ENCODE peak calls at places on chromosome 9, in five cellular contexts. I is cardiac fibroblast; P is activated CD4-positive, alpha-beta T cell treated with anti-CD3 and anti-CD28 coated beads, Interleukin-2, amount 50 U/mL, for 48 hours; C is A549; U is stimulated activated CD4-positive, alpha-beta T cell treated with anti-CD3 and anti-CD28 coated beads, Interleukin-12 subunit alpha, Interleukin-12 subunit beta, amount 100 ng/mL, for 4 hours. E is an unnamed sample.

GRCh38 chr9:120893585-120893857 is 16.5 kb upstream of the PHF19 start:
- DNase-seq in I (no peak), P (no peak), C (no peak), U (no peak), E (no peak)

GRCh38 chr9:130944510-130945058 is 5.5 kb upstream of the FIBCD1 start:
- DNase-seq in I (no peak), P (no peak), C (no peak), U (no peak), E (no peak)

GRCh38 chr9:115883467-115884329 is 269.9 kb upstream of the PAPPA start:
- DNase-seq in I (peak; percentile 80), P (no peak), C (peak; percentile 88), U (no peak), E (peak; percentile 39)

GRCh38 chr9:128304151-128304970 is 17.9 kb downstream of the TRUB2 start:
- DNase-seq in I (peak; percentile 20), P (no peak), C (no peak), U (no peak), E (no peak)

GRCh38 chr9:128059365-128059983 is 7.6 kb downstream of the NAIF1 start:
- DNase-seq in I (no peak), P (no peak), C (no peak), U (no peak), E (no peak)

GRCh38 chr9:14316574-14317304 is 2.8 kb upstream of the NFIB start:
- DNase-seq in I (peak; percentile 28), P (no peak), C (no peak), U (no peak), E (peak; percentile 53)

GRCh38 chr9:91071185-91071990 is 269.8 kb downstream of the SYK start:
- DNase-seq in I (peak; percentile 91), P (peak; percentile 83), C (peak; percentile 36), U (peak; percentile 43), E (peak; percentile 51)

GRCh38 chr9:98362624-98363023 is 107.2 kb upstream of the TBC1D2 start:
- DNase-seq in I (no peak), P (no peak), C (no peak), U (no peak), E (no peak)

GRCh38 chr9:72140582-72140981 is 8.7 kb upstream of the GDA start:
- DNase-seq in I (no peak), P (no peak), C (peak; percentile 20), U (no peak), E (no peak)

GRCh38 chr9:6545017-6545691 is 100.4 kb downstream of the GLDC start:
- DNase-seq in I (peak; percentile 57), P (no peak), C (peak; percentile 57), U (no peak), E (no peak)

GRCh38 chr9:124652203-124652992 is 118.7 kb downstream of the NR6A1 start:
- DNase-seq in I (peak; percentile 87), P (no peak), C (peak; percentile 75), U (no peak), E (no peak)

GRCh38 chr9:6968271-6968670 is 210.5 kb downstream of the KDM4C start:
- DNase-seq in I (peak; percentile 39), P (no peak), C (no peak), U (no peak), E (no peak)

GRCh38 chr9:128260340-128260739 is 15.5 kb downstream of the GOLGA2 start:
- DNase-seq in I (no peak), P (no peak), C (no peak), U (no peak), E (no peak)

GRCh38 chr9:86096382-86096781 is 3.0 kb downstream of the GOLM1 start:
- DNase-seq in I (peak; percentile 61), P (no peak), C (no peak), U (no peak), E (no peak)

GRCh38 chr9:96686638-96687335 is 31.7 kb upstream of the PRXL2C start:
- DNase-seq in I (peak; percentile 69), P (peak; percentile 80), C (peak; percentile 75), U (peak; percentile 61), E (peak; percentile 90)

GRCh38 chr9:95645992-95646391 is 129.2 kb upstream of the PTCH1 start:
- DNase-seq in I (peak; percentile 22), P (no peak), C (no peak), U (no peak), E (no peak)

GRCh38 chr9:129944501-129945116 is 98.4 kb downstream of the FNBP1 start:
- DNase-seq in I (no peak), P (peak; percentile 57), C (no peak), U (no peak), E (no peak)

GRCh38 chr9:100030548-100030947 is 68.3 kb downstream of the ERP44 start:
- DNase-seq in I (no peak), P (no peak), C (no peak), U (no peak), E (no peak)

GRCh38 chr9:2992427-2992826 is 148.5 kb upstream of the PUM3 start:
- DNase-seq in I (no peak), P (no peak), C (no peak), U (no peak), E (no peak)

GRCh38 chr9:134429007-134429406 is 102.8 kb downstream of the RXRA start:
- DNase-seq in I (no peak), P (no peak), C (no peak), U (no peak), E (no peak)

GRCh38 chr9:100160021-100160420 is 61.0 kb downstream of the INVS start:
- DNase-seq in I (no peak), P (no peak), C (no peak), U (no peak), E (no peak)

GRCh38 chr9:98838155-98838904 is 30.9 kb downstream of the GALNT12 start:
- DNase-seq in I (no peak), P (no peak), C (no peak), U (no peak), E (peak; percentile 85)

GRCh38 chr9:30197954-30198353 is 2186.5 kb upstream of the ACO1 start:
- DNase-seq in I (no peak), P (no peak), C (peak; percentile 52), U (no peak), E (no peak)

GRCh38 chr9:92642041-92642451 is 27.9 kb downstream of the IPPK start:
- DNase-seq in I (no peak), P (no peak), C (no peak), U (no peak), E (no peak)

GRCh38 chr9:28079677-28080076 is 506.4 kb upstream of the C9orf72 start:
- DNase-seq in I (no peak), P (no peak), C (no peak), U (no peak), E (no peak)

GRCh38 chr9:130172858-130173461 is 756 bp downstream of the NCS1 start:
- DNase-seq in I (no peak), P (peak; percentile 51), C (no peak), U (peak; percentile 46), E (no peak)

GRCh38 chr9:81724242-81724889 is 35.0 kb upstream of the TLE1 start:
- DNase-seq in I (peak; percentile 23), P (no peak), C (no peak), U (no peak), E (no peak)

GRCh38 chr9:13587581-13587980 is 308.1 kb upstream of the MPDZ start:
- DNase-seq in I (no peak), P (no peak), C (no peak), U (no peak), E (no peak)

GRCh38 chr9:98879094-98879957 is 64.4 kb upstream of the COL15A1 start:
- DNase-seq in I (no peak), P (no peak), C (no peak), U (no peak), E (no peak)

GRCh38 chr9:129962889-129963703 is 79.9 kb downstream of the FNBP1 start:
- DNase-seq in I (peak; percentile 71), P (peak; percentile 73), C (no peak), U (peak; percentile 51), E (no peak)

GRCh38 chr9:27337833-27338526 is 41.0 kb upstream of the EQTN start:
- DNase-seq in I (no peak), P (no peak), C (no peak), U (no peak), E (no peak)

GRCh38 chr9:5825223-5825622 is 7.7 kb downstream of the ERMP1 start:
- DNase-seq in I (no peak), P (no peak), C (no peak), U (no peak), E (no peak)